ENCODE peak calls at places on chromosomes 4 and X, in nine cellular contexts. R, X, C, A, F, Y, M, L and Q are unnamed samples. For H3K4me1, the result is how much of the 10 kb centered on the place peaks cover.

GRCh38 chrX:139750390-139750789 is 42.4 kb upstream of the MCF2 start:
- DNase-seq in R (no peak), X (no peak), C (no peak), A (no peak), F (no peak), Y (no peak), M (no peak), L (peak), Q (no peak)

GRCh38 chr4:26992657-26993361 is 132.2 kb downstream of the STIM2 start:
- DNase-seq in R (peak), X (peak), C (no peak), A (no peak), F (no peak), Y (peak), M (no peak), L (peak), Q (no peak)

GRCh38 chr4:56757821-56758400 is 63.6 kb downstream of the SPINK2 start:
- DNase-seq in R (peak), X (peak), C (peak), A (no peak), F (peak), Y (peak), M (peak), L (peak), Q (peak)

GRCh38 chr4:173231916-173232315 is 63.3 kb downstream of the GALNT7 start:
- DNase-seq in R (no peak), X (no peak), C (no peak), A (no peak), F (no peak), Y (no peak), M (no peak), L (peak), Q (peak)

GRCh38 chr4:25448379-25449109 is 71.5 kb downstream of the ANAPC4 start:
- DNase-seq in R (no peak), X (no peak), C (no peak), A (no peak), F (no peak), Y (no peak), M (no peak), L (peak), Q (no peak)

GRCh38 chr4:114384629-114385028 is 214.0 kb upstream of the UGT8 start:
- DNase-seq in R (peak), X (no peak), C (no peak), A (no peak), F (no peak), Y (no peak), M (no peak), L (peak), Q (no peak)

GRCh38 chr4:183343730-183344129 is 21.5 kb upstream of the CLDN24 start:
- DNase-seq in R (no peak), X (no peak), C (no peak), A (no peak), F (no peak), Y (no peak), M (no peak), L (no peak), Q (no peak)

GRCh38 chr4:75777589-75777988 is 53.2 kb downstream of the USO1 start:
- DNase-seq in R (no peak), X (no peak), C (no peak), A (no peak), F (no peak), Y (no peak), M (no peak), L (no peak), Q (no peak)

GRCh38 chr4:64405761-64406160 is 3.5 kb downstream of the TECRL start:
- DNase-seq in R (peak), X (no peak), C (no peak), A (no peak), F (no peak), Y (no peak), M (no peak), L (no peak), Q (no peak)

GRCh38 chr4:146059865-146060264 is 115.7 kb upstream of the LSM6 start:
- DNase-seq in R (no peak), X (no peak), C (no peak), A (no peak), F (no peak), Y (no peak), M (no peak), L (no peak), Q (no peak)

GRCh38 chrX:131288188-131288587 is 918 bp downstream of the IGSF1 start:
- DNase-seq in R (no peak), X (no peak), C (no peak), A (no peak), F (no peak), Y (no peak), M (no peak), L (no peak), Q (no peak)

GRCh38 chrX:131288738-131289511 is at the start of gene IGSF1:
- DNase-seq in R (peak), X (no peak), C (peak), A (peak), F (no peak), Y (peak), M (no peak), L (peak), Q (peak)

GRCh38 chrX:131287556-131288179 is 1.4 kb downstream of the IGSF1 start:
- DNase-seq in R (no peak), X (no peak), C (no peak), A (no peak), F (no peak), Y (no peak), M (no peak), L (no peak), Q (no peak)

DNA sequence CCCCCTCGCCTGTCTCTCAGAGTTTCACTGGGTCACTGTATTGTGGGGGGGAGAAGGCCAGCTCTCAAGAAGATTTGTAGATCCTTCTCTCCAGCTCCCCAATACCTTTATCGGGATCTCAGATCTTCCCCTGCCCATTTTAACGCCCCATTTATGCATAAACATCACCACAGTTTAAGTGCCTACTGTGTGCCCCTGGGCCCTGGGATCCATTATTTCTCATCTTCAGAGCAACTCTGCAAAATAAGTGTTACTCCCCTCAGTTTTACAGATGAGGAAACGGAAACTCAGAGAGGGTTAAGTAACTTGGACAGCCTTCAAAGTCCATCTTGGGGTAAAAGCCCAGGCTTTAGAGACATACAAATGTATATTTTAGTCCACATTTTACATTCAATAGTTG is 421 bp upstream of the IGSF1 start:
- DNase-seq in R (no peak), X (no peak), C (no peak), A (no peak), F (no peak), Y (no peak), M (no peak), L (no peak), Q (no peak)
- H3K4me3 ChIP-seq in R (peak), X (no peak), C (peak), A (peak), F (no peak), Y (no peak), M (no peak), L (no peak), Q (no peak)

GRCh38 chr4:78627046-78627965 is 75.7 kb downstream of the ANXA3 start:
- DNase-seq in R (no peak), X (no peak), C (no peak), A (no peak), F (no peak), Y (no peak), M (no peak), L (peak), Q (no peak)

GRCh38 chr4:78622253-78622979 is 70.8 kb downstream of the ANXA3 start:
- DNase-seq in R (no peak), X (no peak), C (no peak), A (no peak), F (no peak), Y (no peak), M (no peak), L (peak), Q (no peak)

GRCh38 chr4:78625073-78625472 is 73.5 kb downstream of the ANXA3 start:
- DNase-seq in R (no peak), X (no peak), C (no peak), A (no peak), F (no peak), Y (no peak), M (no peak), L (no peak), Q (no peak)

GRCh38 chr4:78621395-78621794 is 69.8 kb downstream of the ANXA3 start:
- DNase-seq in R (peak), X (no peak), C (no peak), A (no peak), F (no peak), Y (no peak), M (no peak), L (no peak), Q (no peak)

GRCh38 chr4:78624048-78624447 is 72.5 kb downstream of the ANXA3 start:
- DNase-seq in R (no peak), X (no peak), C (no peak), A (no peak), F (no peak), Y (no peak), M (no peak), L (no peak), Q (no peak)
- H3K4me1 ChIP-seq in R (under half), X (under half), C (under half), A (under half), F (under half), Y (under half), M (under half), L (under half), Q (under half)

GRCh38 chr4:30103455-30103854 is 616.7 kb upstream of the PCDH7 start:
- DNase-seq in R (no peak), X (no peak), C (no peak), A (no peak), F (no peak), Y (no peak), M (no peak), L (peak), Q (no peak)
- H3K4me3 ChIP-seq in R (no peak), X (no peak), C (no peak), A (no peak), F (no peak), Y (no peak), M (no peak), L (no peak), Q (no peak)

GRCh38 chr4:123361195-123361861 is 35.3 kb upstream of the SPRY1 start:
- DNase-seq in R (no peak), X (no peak), C (no peak), A (no peak), F (no peak), Y (no peak), M (no peak), L (peak), Q (peak)
- H3K4me1 ChIP-seq in R (under half), X (under half), C (under half), A (under half), F (under half), Y (under half), M (under half), L (under half), Q (under half)

GRCh38 chr4:82892467-82892802 is 1.5 kb upstream of the SEC31A start:
- DNase-seq in R (no peak), X (no peak), C (no peak), A (no peak), F (no peak), Y (no peak), M (no peak), L (no peak), Q (no peak)
- H3K4me3 ChIP-seq in R (no peak), X (no peak), C (no peak), A (no peak), F (no peak), Y (no peak), M (no peak), L (no peak), Q (no peak)